ENCODE peak calls at places on chromosome 10, in five cellular contexts. C, Q, J, X and L are unnamed samples.

GRCh38 chr10:13890617-13891541 is 304.1 kb downstream of the PRPF18 start:
- DNase-seq in J (no peak), Q (peak), C (no peak), X (no peak), L (peak)

GRCh38 chr10:79331226-79331625 is 16.0 kb upstream of the PPIF start:
- DNase-seq in J (no peak), X (peak), C (no peak), Q (no peak), L (no peak)

GRCh38 chr10:43229208-43230061 is 37.4 kb downstream of the RASGEF1A start:
- DNase-seq in Q (no peak), X (peak), C (no peak), J (no peak), L (no peak)

GRCh38 chr10:67612577-67613537 is 83.1 kb downstream of the CTNNA3 start:
- DNase-seq in Q (peak), J (no peak), X (no peak), C (peak), L (peak)

GRCh38 chr10:25492680-25493079 is 317.9 kb downstream of the GPR158 start:
- DNase-seq in C (no peak), J (no peak), X (no peak), Q (no peak), L (no peak)

GRCh38 chr10:111289467-111289866 is 212.6 kb downstream of the ADRA2A start:
- DNase-seq in C (no peak), X (no peak), J (no peak), Q (no peak), L (no peak)

GRCh38 chr10:49177391-49178355 is 10.5 kb downstream of the TMEM273 start:
- DNase-seq in J (no peak), Q (peak), X (peak), C (peak), L (peak)

GRCh38 chr10:30453764-30454527 is 20.0 kb downstream of the MAP3K8 start:
- DNase-seq in X (no peak), C (no peak), Q (no peak), J (no peak), L (no peak)

GRCh38 chr10:133012573-133013359 is 70.4 kb upstream of the CFAP46 start:
- DNase-seq in C (no peak), X (no peak), Q (no peak), J (no peak), L (no peak)

GRCh38 chr10:89209718-89210117 is 2.6 kb upstream of the CH25H start:
- DNase-seq in X (no peak), J (no peak), Q (no peak), C (no peak), L (no peak)

GRCh38 chr10:49550563-49550962 is 11.6 kb upstream of the ERCC6 start:
- DNase-seq in Q (peak), X (peak), J (no peak), C (no peak), L (peak)

GRCh38 chr10:33901166-33901565 is 566.7 kb upstream of the NRP1 start:
- DNase-seq in X (no peak), Q (peak), C (peak), J (no peak), L (peak)
- TF ChIP-seq CTCF in X (no peak), Q (no peak), C (no peak), J (no peak), L (no peak)

GRCh38 chr10:12193193-12193592 is 2.5 kb downstream of the NUDT5 start:
- DNase-seq in X (no peak), C (peak), Q (no peak), J (no peak), L (peak)
- H3K4me3 ChIP-seq in X (no peak), C (no peak), Q (no peak), J (no peak), L (no peak)

GRCh38 chr10:84845628-84846261 is 517.4 kb downstream of the CCSER2 start:
- DNase-seq in X (no peak), Q (no peak), J (peak), C (no peak), L (no peak)
- TF ChIP-seq CTCF in X (no peak), Q (no peak), J (peak), C (no peak), L (no peak)

GRCh38 chr10:51747211-51747610 is 47.8 kb upstream of the CSTF2T start:
- DNase-seq in C (no peak), X (no peak), Q (no peak), J (no peak), L (no peak)
- H3K4me3 ChIP-seq in C (no peak), X (no peak), Q (no peak), J (no peak), L (no peak)

GRCh38 chr10:33930079-33930478 is 595.6 kb upstream of the NRP1 start:
- DNase-seq in Q (no peak), X (no peak), J (no peak), C (no peak), L (no peak)
- TF ChIP-seq CTCF in Q (no peak), X (no peak), J (no peak), C (no peak), L (no peak)

GRCh38 chr10:98039690-98040381 is 9.4 kb upstream of the CRTAC1 start:
- DNase-seq in X (no peak), Q (no peak), J (no peak), C (no peak), L (no peak)
- H3K4me3 ChIP-seq in X (no peak), Q (no peak), J (no peak), C (no peak), L (no peak)

GRCh38 chr10:52746169-52746568 is 26.4 kb downstream of the MBL2 start:
- DNase-seq in X (no peak), C (no peak), J (no peak), Q (no peak), L (no peak)
- TF ChIP-seq CTCF in X (no peak), C (no peak), J (peak), Q (no peak), L (no peak)

GRCh38 chr10:69803809-69804208 is 2.1 kb downstream of the COL13A1 start:
- DNase-seq in Q (no peak), X (no peak), J (no peak), C (no peak), L (no peak)
- H3K4me3 ChIP-seq in Q (peak), X (peak), J (no peak), C (no peak), L (peak)